ENCODE peak calls at places on chromosomes 6 and 20, in ten cellular contexts. Y is Peyer's patch, X is upper lobe of left lung, Z is stomach, V is body of pancreas, Q is A549, N is HepG2, I is transverse colon, D is breast epithelium, F is thyroid gland. G is an unnamed sample.
A peak's percentile ranks its signal among the peaks of the same experiment; 100 is the strongest.

GRCh38 chr6:47414517-47415167 is 62.9 kb upstream of the CD2AP start:
- DNase-seq in X (no peak), Z (no peak), F (peak; percentile 4), N (peak; percentile 33), I (no peak), V (no peak), Y (no peak), Q (no peak), D (no peak), G (no peak)

GRCh38 chr20:46350201-46350985 is 42.1 kb upstream of the CDH22 start:
- DNase-seq in Z (no peak), D (no peak), I (peak; percentile 37), F (peak; percentile 53), V (no peak), Q (no peak), X (no peak), Y (peak; percentile 60), N (no peak), G (no peak)

GRCh38 chr6:137019476-137020272 is 25.1 kb downstream of the IL20RA start:
- DNase-seq in Z (no peak), D (no peak), F (no peak), Y (no peak), I (no peak), Q (no peak), X (no peak), N (no peak), V (no peak), G (no peak)

GRCh38 chr6:84095156-84095555 is 61.6 kb downstream of the MRAP2 start:
- DNase-seq in X (no peak), Z (no peak), V (no peak), N (peak; percentile 86), I (no peak), F (no peak), D (no peak), Q (no peak), Y (no peak), G (no peak)

GRCh38 chr20:35192071-35192872 is 20.4 kb downstream of the PROCR start:
- DNase-seq in V (peak; percentile 22), Q (no peak), F (peak; percentile 80), I (no peak), Y (no peak), D (no peak), Z (no peak), X (no peak), N (no peak), G (no peak)

GRCh38 chr20:2133318-2134183 is 31.9 kb downstream of the STK35 start:
- DNase-seq in X (peak; percentile 34), I (no peak), Q (peak; percentile 35), N (no peak), Y (no peak), F (peak; percentile 41), V (no peak), D (no peak), Z (no peak), G (no peak)

GRCh38 chr6:166627875-166628849 is 1.1 kb upstream of the RPS6KA2 start:
- DNase-seq in X (peak; percentile 78), F (peak; percentile 65), Z (peak; percentile 76), D (peak; percentile 42), Q (peak; percentile 20), I (peak; percentile 69), Y (peak; percentile 81), N (peak; percentile 25), V (peak; percentile 71), G (peak; percentile 83)

GRCh38 chr6:42199106-42199981 is 4.6 kb upstream of the GUCA1B start:
- DNase-seq in F (no peak), X (no peak), I (no peak), D (no peak), Q (no peak), Z (no peak), N (peak; percentile 22), V (no peak), Y (no peak), G (no peak)

GRCh38 chr6:32192608-32193039 is at the start of gene GPSM3:
- DNase-seq in F (peak; percentile 26), N (no peak), I (peak; percentile 78), X (peak; percentile 75), V (no peak), Z (peak; percentile 54), D (no peak), Y (peak; percentile 91), Q (no peak), G (peak; percentile 79)

GRCh38 chr20:20490673-20491072 is 122.8 kb downstream of the INSM1 start:
- DNase-seq in I (no peak), D (no peak), Y (no peak), N (no peak), Z (no peak), V (no peak), X (no peak), F (no peak), Q (no peak), G (no peak)

GRCh38 chr6:42315991-42316378 is 98.3 kb upstream of the MRPS10 start:
- DNase-seq in Q (peak; percentile 60), Z (no peak), Y (peak; percentile 54), I (peak; percentile 18), X (peak; percentile 49), F (no peak), N (peak; percentile 48), D (no peak), V (no peak), G (no peak)

GRCh38 chr6:39451831-39452230 is 129.3 kb upstream of the KCNK16 start:
- DNase-seq in D (no peak), N (no peak), V (no peak), Y (no peak), X (no peak), I (no peak), F (no peak), Z (no peak), Q (no peak), G (no peak)

GRCh38 chr20:58524814-58525213 is 9.6 kb upstream of the APCDD1L start:
- DNase-seq in D (no peak), X (no peak), F (no peak), N (no peak), I (no peak), Y (no peak), V (no peak), Q (no peak), Z (no peak), G (peak; percentile 34)

GRCh38 chr20:9508240-9508661 is 6.1 kb upstream of the LAMP5 start:
- DNase-seq in I (no peak), V (no peak), Q (no peak), Y (no peak), F (no peak), D (no peak), N (no peak), Z (no peak), X (no peak), G (no peak)

GRCh38 chr20:49276201-49276894 is 1.5 kb downstream of the ZNFX1 start:
- DNase-seq in D (no peak), I (peak; percentile 14), X (peak; percentile 42), Q (no peak), Z (no peak), Y (peak; percentile 56), F (no peak), V (no peak), N (no peak), G (no peak)

GRCh38 chr20:59455392-59456341 is 148.7 kb upstream of the PHACTR3 start:
- DNase-seq in V (peak; percentile 24), X (no peak), Q (peak; percentile 33), D (peak; percentile 28), N (no peak), F (peak; percentile 53), I (no peak), Y (no peak), Z (peak; percentile 56), G (peak; percentile 52)

DNA sequence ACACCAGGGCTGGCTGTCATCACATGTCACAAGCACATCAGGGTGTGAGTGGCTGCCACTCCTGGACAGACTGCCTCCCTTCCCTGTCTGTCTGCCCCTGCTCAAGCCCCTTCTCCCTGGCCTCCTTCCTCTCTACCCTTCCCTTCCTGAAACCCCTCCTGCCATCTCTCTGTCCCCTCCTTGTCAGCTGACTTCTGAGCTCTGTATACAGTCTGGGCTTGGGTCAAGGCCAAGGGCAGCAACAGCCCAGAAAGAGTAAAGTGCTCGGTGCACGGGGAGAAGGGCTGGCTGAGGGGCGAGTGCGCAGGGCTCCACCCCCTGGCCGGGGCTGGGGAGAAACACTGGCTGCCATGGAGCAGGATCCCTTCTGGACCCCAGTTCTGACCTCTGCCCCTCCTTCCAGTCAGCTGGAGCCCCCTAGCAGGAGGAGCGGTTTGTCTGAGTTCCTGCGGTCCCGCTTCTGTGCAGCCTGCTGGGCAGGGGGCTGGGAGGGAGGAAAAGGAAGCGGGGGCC is 2.0 kb downstream of the LKAAEAR1 start:
- DNase-seq in Z (no peak), F (no peak), Y (no peak), V (no peak), D (no peak), I (no peak), Q (no peak), N (peak; percentile 55), X (no peak), G (no peak)
- H3K4me1 ChIP-seq in Z (peaks cover 65% of the 10 kb centered on the region), F (peaks cover 11% of the 10 kb centered on the region), Y (no peaks in the 10 kb centered on the region), V (peaks cover 37% of the 10 kb centered on the region), D (peaks cover 9% of the 10 kb centered on the region), I (peaks cover 31% of the 10 kb centered on the region), Q (peaks cover 27% of the 10 kb centered on the region), N (peaks cover 63% of the 10 kb centered on the region), X (peaks cover 49% of the 10 kb centered on the region), G (peaks cover 37% of the 10 kb centered on the region)

GRCh38 chr6:52284460-52285173 is at the start of gene MCM3:
- DNase-seq in Y (peak; percentile 99), F (peak; percentile 98), X (peak; percentile 99), N (peak; percentile 100), Q (peak; percentile 84), D (peak; percentile 98), I (peak; percentile 98), V (peak; percentile 97), Z (peak; percentile 97), G (peak; percentile 99)
- TF ChIP-seq POLR2A in Y (peak; percentile 49), F (peak; percentile 33), X (no peak), N (peak; percentile 71), Q (peak; percentile 59), D (no peak), I (peak; percentile 29), V (no peak), Z (no peak), G (no peak)

GRCh38 chr6:36605102-36605501 is 10.9 kb downstream of the SRSF3 start:
- DNase-seq in V (no peak), D (no peak), Z (no peak), X (peak; percentile 22), I (no peak), Y (peak; percentile 35), Q (no peak), F (no peak), N (no peak), G (peak; percentile 46)
- H3K4me1 ChIP-seq in V (peaks cover 82% of the 10 kb centered on the region), D (peaks cover 16% of the 10 kb centered on the region), Z (peaks cover 75% of the 10 kb centered on the region), X (peaks cover 64% of the 10 kb centered on the region), I (peaks cover 78% of the 10 kb centered on the region), Y (peaks cover 3% of the 10 kb centered on the region), Q (peaks cover 82% of the 10 kb centered on the region), F (peaks cover 25% of the 10 kb centered on the region), N (peaks cover 100% of the 10 kb centered on the region), G (no peaks in the 10 kb centered on the region)

DNA sequence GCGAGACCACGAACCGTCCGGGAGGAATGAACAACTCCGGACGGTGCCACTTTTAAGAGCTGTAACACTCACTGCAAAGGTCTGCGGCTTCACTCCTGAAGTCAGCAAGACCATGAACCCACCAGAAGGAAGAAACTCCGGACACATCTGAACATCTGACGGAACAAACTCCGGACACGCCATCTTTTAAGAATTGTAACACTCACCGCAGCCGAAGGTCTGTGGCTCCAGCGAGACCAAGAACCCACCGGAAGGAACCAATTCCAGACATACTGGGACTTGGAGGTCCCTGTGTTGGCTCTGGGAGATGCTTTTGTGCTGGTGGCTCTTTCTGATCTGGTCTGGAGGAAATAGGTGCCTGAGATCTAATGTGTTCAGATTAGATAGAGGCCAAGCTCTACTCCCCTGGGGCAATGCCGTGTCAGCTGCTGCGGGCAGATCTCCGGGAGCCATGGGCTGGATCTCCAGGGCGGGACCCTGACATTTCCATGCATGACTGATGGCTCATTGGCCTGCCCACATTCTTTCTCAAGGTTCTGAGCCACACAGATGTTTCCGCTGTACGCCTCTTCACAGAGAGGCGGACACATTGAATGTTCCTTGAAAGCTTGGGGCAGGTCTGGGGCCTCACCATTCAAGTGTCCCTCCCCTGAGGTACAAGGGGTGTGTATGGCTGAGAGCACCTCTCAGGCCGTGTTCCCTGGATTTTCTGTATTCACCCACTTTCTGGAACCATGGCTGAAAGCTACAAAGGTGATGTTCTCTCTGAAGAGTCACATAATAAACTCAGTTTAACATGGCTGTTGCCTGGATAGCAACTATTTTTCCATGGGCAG is 29.3 kb downstream of the GMPR start:
- DNase-seq in X (no peak), Z (no peak), I (no peak), V (no peak), Q (no peak), F (no peak), Y (no peak), D (no peak), N (no peak), G (no peak)
- TF ChIP-seq POLR2A in X (no peak), Z (no peak), I (no peak), V (no peak), Q (no peak), F (no peak), Y (no peak), D (no peak), N (no peak), G (no peak)

G was measured in sigmoid colon.